ENCODE peak calls at places on chromosome 21, in six cellular contexts. Z is right lobe of liver, T is fibroblast of lung, V is T follicular helper cell, K is NCI-H1092, D is astrocyte of the spinal cord. C is an unnamed sample.

GRCh38 chr21:26826801-26827200 is 18.4 kb downstream of the ADAMTS1 start:
- DNase-seq in T (peak; percentile 9), V (no peak), K (no peak), D (no peak), Z (no peak), C (no peak)

GRCh38 chr21:36388835-36389234 is 3.6 kb downstream of the CHAF1B start:
- DNase-seq in D (peak; percentile 49), T (peak; percentile 35), V (no peak), K (no peak), Z (no peak), C (no peak)

GRCh38 chr21:44695176-44695575 is 1.8 kb upstream of the KRTAP10-12 start:
- DNase-seq in K (no peak), T (no peak), Z (no peak), D (no peak), V (no peak), C (no peak)

GRCh38 chr21:34533938-34534337 is 21.9 kb upstream of the KCNE1 start:
- DNase-seq in K (no peak), V (no peak), Z (no peak), T (no peak), D (no peak), C (no peak)

GRCh38 chr21:42376338-42376982 is 10.1 kb upstream of the TFF1 start:
- DNase-seq in D (no peak), Z (peak; percentile 35), T (no peak), V (peak; percentile 48), K (no peak), C (no peak)

GRCh38 chr21:44065428-44065827 is 41.8 kb upstream of the PWP2 start:
- DNase-seq in Z (no peak), V (peak; percentile 84), K (no peak), T (peak; percentile 23), D (no peak), C (no peak)

GRCh38 chr21:46425061-46425460 is 33.6 kb upstream of the DIP2A start:
- DNase-seq in Z (no peak), K (peak; percentile 26), V (no peak), D (no peak), T (no peak), C (no peak)

GRCh38 chr21:28627691-28628090 is 365.0 kb downstream of the LTN1 start:
- DNase-seq in D (no peak), K (no peak), Z (no peak), T (no peak), V (no peak), C (no peak)

GRCh38 chr21:46033410-46034404 is 52.1 kb downstream of the COL6A1 start:
- DNase-seq in D (no peak), Z (no peak), V (no peak), T (peak; percentile 45), K (peak; percentile 73), C (no peak)

GRCh38 chr21:45381865-45382697 is 22.9 kb upstream of the COL18A1 start:
- DNase-seq in D (no peak), T (no peak), K (no peak), Z (peak; percentile 22), V (no peak), C (no peak)

GRCh38 chr21:15631342-15631741 is 98.4 kb upstream of the USP25 start:
- DNase-seq in K (no peak), Z (no peak), V (no peak), T (peak; percentile 78), D (peak; percentile 72), C (no peak)

GRCh38 chr21:42513985-42514882 is 582 bp downstream of the SLC37A1 start:
- DNase-seq in T (no peak), V (peak; percentile 41), K (no peak), Z (peak; percentile 77), D (no peak), C (peak; percentile 21)